ENCODE peak calls at places on chromosomes 7 and 10, in ten cellular contexts. One of them, this sample, is unnamed.

GRCh38 chr7:74183653-74184450 is 9.7 kb downstream of the EIF4H start:
- DNase-seq in erythroblast: peak; percentile 56
- DNase-seq in transverse colon: no peak
- DNase-seq in ovary: no peak
- DNase-seq in body of pancreas: no peak
- DNase-seq in NB4: peak; percentile 54
- DNase-seq in A549: peak; percentile 41
- DNase-seq in esophagus squamous epithelium: no peak
- DNase-seq in heart left ventricle: no peak
- DNase-seq in IMR-90: no peak
- DNase-seq in this sample: no peak

GRCh38 chr7:132443776-132444520 is 132.3 kb downstream of the PLXNA4 start:
- DNase-seq in erythroblast: no peak
- DNase-seq in transverse colon: no peak
- DNase-seq in ovary: no peak
- DNase-seq in body of pancreas: no peak
- DNase-seq in NB4: no peak
- DNase-seq in A549: no peak
- DNase-seq in esophagus squamous epithelium: no peak
- DNase-seq in heart left ventricle: no peak
- DNase-seq in IMR-90: no peak
- DNase-seq in this sample: no peak

GRCh38 chr10:68047554-68048327 is 27.3 kb downstream of the HERC4 start:
- DNase-seq in erythroblast: no peak
- DNase-seq in transverse colon: no peak
- DNase-seq in ovary: no peak
- DNase-seq in body of pancreas: no peak
- DNase-seq in NB4: no peak
- DNase-seq in A549: no peak
- DNase-seq in esophagus squamous epithelium: no peak
- DNase-seq in heart left ventricle: no peak
- DNase-seq in IMR-90: no peak
- DNase-seq in this sample: no peak

GRCh38 chr7:103866919-103867318 is 122.5 kb downstream of the RELN start:
- DNase-seq in erythroblast: no peak
- DNase-seq in transverse colon: no peak
- DNase-seq in ovary: no peak
- DNase-seq in body of pancreas: no peak
- DNase-seq in NB4: no peak
- DNase-seq in A549: no peak
- DNase-seq in esophagus squamous epithelium: no peak
- DNase-seq in heart left ventricle: no peak
- DNase-seq in IMR-90: no peak
- DNase-seq in this sample: no peak

GRCh38 chr7:27695096-27695495 is 32.4 kb upstream of the HIBADH start:
- DNase-seq in erythroblast: no peak
- DNase-seq in transverse colon: no peak
- DNase-seq in ovary: no peak
- DNase-seq in body of pancreas: no peak
- DNase-seq in NB4: no peak
- DNase-seq in A549: no peak
- DNase-seq in esophagus squamous epithelium: no peak
- DNase-seq in heart left ventricle: no peak
- DNase-seq in IMR-90: peak; percentile 85
- DNase-seq in this sample: no peak

GRCh38 chr7:22220947-22221346 is 136.0 kb downstream of the RAPGEF5 start:
- DNase-seq in erythroblast: no peak
- DNase-seq in transverse colon: no peak
- DNase-seq in ovary: no peak
- DNase-seq in body of pancreas: no peak
- DNase-seq in NB4: no peak
- DNase-seq in A549: no peak
- DNase-seq in esophagus squamous epithelium: no peak
- DNase-seq in heart left ventricle: no peak
- DNase-seq in IMR-90: no peak
- DNase-seq in this sample: no peak

GRCh38 chr7:91168766-91169518 is 95.3 kb upstream of the FZD1 start:
- DNase-seq in erythroblast: no peak
- DNase-seq in transverse colon: no peak
- DNase-seq in ovary: no peak
- DNase-seq in body of pancreas: no peak
- DNase-seq in NB4: no peak
- DNase-seq in A549: no peak
- DNase-seq in esophagus squamous epithelium: no peak
- DNase-seq in heart left ventricle: no peak
- DNase-seq in IMR-90: peak; percentile 68
- DNase-seq in this sample: no peak

GRCh38 chr10:71217266-71218045 is 5.1 kb downstream of the UNC5B start:
- DNase-seq in erythroblast: no peak
- DNase-seq in transverse colon: no peak
- DNase-seq in ovary: peak; percentile 42
- DNase-seq in body of pancreas: peak; percentile 47
- DNase-seq in NB4: no peak
- DNase-seq in A549: no peak
- DNase-seq in esophagus squamous epithelium: no peak
- DNase-seq in heart left ventricle: no peak
- DNase-seq in IMR-90: no peak
- DNase-seq in this sample: no peak

GRCh38 chr10:125377368-125377767 is 217.0 kb upstream of the CTBP2 start:
- DNase-seq in erythroblast: no peak
- DNase-seq in transverse colon: no peak
- DNase-seq in ovary: no peak
- DNase-seq in body of pancreas: no peak
- DNase-seq in NB4: peak; percentile 21
- DNase-seq in A549: no peak
- DNase-seq in esophagus squamous epithelium: no peak
- DNase-seq in heart left ventricle: no peak
- DNase-seq in IMR-90: no peak
- DNase-seq in this sample: no peak

GRCh38 chr7:141158562-141158961 is 84.7 kb downstream of the TMEM178B start:
- DNase-seq in erythroblast: no peak
- DNase-seq in transverse colon: peak; percentile 21
- DNase-seq in ovary: no peak
- DNase-seq in body of pancreas: peak; percentile 21
- DNase-seq in NB4: peak; percentile 60
- DNase-seq in A549: peak; percentile 18
- DNase-seq in esophagus squamous epithelium: no peak
- DNase-seq in heart left ventricle: peak; percentile 62
- DNase-seq in IMR-90: peak; percentile 94
- DNase-seq in this sample: peak; percentile 88

GRCh38 chr7:41170466-41170865 is 532.4 kb downstream of the INHBA start:
- DNase-seq in erythroblast: no peak
- DNase-seq in transverse colon: no peak
- DNase-seq in ovary: no peak
- DNase-seq in body of pancreas: no peak
- DNase-seq in NB4: no peak
- DNase-seq in A549: no peak
- DNase-seq in esophagus squamous epithelium: no peak
- DNase-seq in heart left ventricle: no peak
- DNase-seq in IMR-90: peak; percentile 20
- DNase-seq in this sample: no peak

DNA sequence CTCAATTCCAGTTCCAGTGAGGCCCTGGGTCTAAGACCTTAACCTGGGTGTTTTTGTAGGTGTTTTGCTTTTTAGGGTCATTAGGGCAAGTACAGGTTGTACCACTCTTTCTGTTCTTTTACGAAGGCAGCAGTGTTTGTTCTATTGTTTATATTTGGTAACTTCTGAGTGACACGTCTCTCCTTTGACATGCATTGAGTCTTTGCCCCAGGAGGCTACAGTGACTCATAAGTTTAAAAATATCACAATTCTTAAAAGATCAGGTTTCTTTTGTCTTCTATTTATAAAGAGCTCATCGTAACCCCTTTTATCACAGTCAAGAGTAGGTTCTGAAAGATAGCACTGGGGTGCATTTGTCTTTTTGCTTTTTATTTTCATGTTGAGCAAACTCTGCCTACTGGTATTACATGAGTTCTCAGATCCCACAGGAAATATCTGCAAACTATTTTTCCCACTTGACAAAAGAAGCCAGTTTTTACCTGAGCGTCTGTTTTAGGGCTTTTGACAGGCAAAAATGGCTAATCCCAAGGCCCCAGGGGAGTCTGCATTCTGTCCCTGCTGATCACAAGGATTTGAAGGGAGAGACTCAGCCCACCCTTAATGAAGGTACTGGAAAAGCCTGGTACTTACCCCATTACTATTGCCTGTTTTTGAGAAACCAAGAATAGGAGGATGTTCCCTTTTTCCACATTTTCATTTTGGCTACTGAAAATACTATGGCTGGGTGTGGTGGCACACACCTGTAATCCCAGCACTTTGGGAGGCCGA is 7.9 kb downstream of the NUDT13 start:
- DNase-seq in erythroblast: no peak
- DNase-seq in transverse colon: no peak
- DNase-seq in ovary: no peak
- DNase-seq in body of pancreas: no peak
- DNase-seq in NB4: peak; percentile 56
- DNase-seq in A549: no peak
- DNase-seq in esophagus squamous epithelium: no peak
- DNase-seq in heart left ventricle: no peak
- DNase-seq in IMR-90: peak; percentile 67
- DNase-seq in this sample: no peak
- TF ChIP-seq POLR2A in erythroblast: no peak
- TF ChIP-seq POLR2A in transverse colon: no peak
- TF ChIP-seq POLR2A in ovary: no peak
- TF ChIP-seq POLR2A in body of pancreas: no peak
- TF ChIP-seq POLR2A in NB4: no peak
- TF ChIP-seq POLR2A in A549: no peak
- TF ChIP-seq POLR2A in esophagus squamous epithelium: no peak
- TF ChIP-seq POLR2A in heart left ventricle: peak; percentile 28
- TF ChIP-seq POLR2A in IMR-90: no peak
- TF ChIP-seq POLR2A in this sample: no peak

DNA sequence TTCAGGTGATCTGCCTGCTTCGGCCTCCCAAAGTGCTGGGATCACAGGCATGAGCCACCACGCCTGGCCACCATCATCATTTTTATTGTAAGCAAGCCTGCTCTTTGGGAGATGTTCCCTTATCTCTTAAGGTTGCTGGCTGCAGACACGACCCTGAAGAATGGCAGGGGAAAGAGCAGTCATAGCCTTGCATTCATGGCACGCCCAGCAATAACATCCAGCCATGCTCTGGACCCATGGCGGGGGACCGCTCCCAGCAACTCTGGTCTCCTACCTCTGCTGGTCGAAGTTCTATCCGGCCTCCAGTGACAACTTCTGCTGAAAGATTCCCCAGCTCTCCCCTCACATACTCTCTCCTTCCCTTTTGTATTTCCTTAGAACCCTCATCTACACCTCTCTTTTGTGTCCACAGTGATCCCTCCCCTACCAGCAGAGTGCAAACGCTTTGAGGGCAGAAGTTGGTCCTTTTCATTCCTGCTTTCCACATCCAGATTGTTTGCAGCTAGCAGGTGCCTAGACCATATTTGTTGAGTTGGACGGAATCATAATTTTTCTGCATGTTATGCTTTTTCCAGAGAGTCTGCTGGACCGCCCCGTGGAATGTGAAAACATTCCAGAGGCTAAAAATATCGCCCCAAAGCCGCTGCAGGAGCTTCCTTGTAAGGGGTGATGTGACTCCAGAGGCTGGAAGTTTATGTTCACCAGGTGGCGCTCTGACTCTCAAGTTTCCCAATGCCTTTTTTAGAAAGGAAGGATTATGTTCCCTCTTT is 4.4 kb upstream of the MARVELD1 start:
- DNase-seq in erythroblast: peak; percentile 74
- DNase-seq in transverse colon: peak; percentile 81
- DNase-seq in ovary: peak; percentile 86
- DNase-seq in body of pancreas: peak; percentile 72
- DNase-seq in NB4: peak; percentile 78
- DNase-seq in A549: peak; percentile 57
- DNase-seq in esophagus squamous epithelium: no peak
- DNase-seq in heart left ventricle: peak; percentile 51
- DNase-seq in IMR-90: peak; percentile 88
- DNase-seq in this sample: peak; percentile 86
- TF ChIP-seq POLR2A in erythroblast: no peak
- TF ChIP-seq POLR2A in transverse colon: no peak
- TF ChIP-seq POLR2A in ovary: no peak
- TF ChIP-seq POLR2A in body of pancreas: no peak
- TF ChIP-seq POLR2A in NB4: no peak
- TF ChIP-seq POLR2A in A549: no peak
- TF ChIP-seq POLR2A in esophagus squamous epithelium: no peak
- TF ChIP-seq POLR2A in heart left ventricle: no peak
- TF ChIP-seq POLR2A in IMR-90: no peak
- TF ChIP-seq POLR2A in this sample: no peak

GRCh38 chr7:119969054-119969453 is 303.9 kb upstream of the KCND2 start:
- DNase-seq in erythroblast: no peak
- DNase-seq in transverse colon: no peak
- DNase-seq in ovary: no peak
- DNase-seq in body of pancreas: no peak
- DNase-seq in NB4: no peak
- DNase-seq in A549: no peak
- DNase-seq in esophagus squamous epithelium: no peak
- DNase-seq in heart left ventricle: no peak
- DNase-seq in IMR-90: no peak
- DNase-seq in this sample: no peak

GRCh38 chr7:119969763-119970162 is 303.2 kb upstream of the KCND2 start:
- DNase-seq in erythroblast: no peak
- DNase-seq in transverse colon: no peak
- DNase-seq in ovary: no peak
- DNase-seq in body of pancreas: no peak
- DNase-seq in NB4: no peak
- DNase-seq in A549: no peak
- DNase-seq in esophagus squamous epithelium: no peak
- DNase-seq in heart left ventricle: no peak
- DNase-seq in IMR-90: no peak
- DNase-seq in this sample: no peak

GRCh38 chr7:119974972-119975371 is 298.0 kb upstream of the KCND2 start:
- DNase-seq in erythroblast: no peak
- DNase-seq in transverse colon: no peak
- DNase-seq in ovary: no peak
- DNase-seq in body of pancreas: no peak
- DNase-seq in NB4: no peak
- DNase-seq in A549: no peak
- DNase-seq in esophagus squamous epithelium: no peak
- DNase-seq in heart left ventricle: no peak
- DNase-seq in IMR-90: no peak
- DNase-seq in this sample: no peak
- TF ChIP-seq POLR2A in erythroblast: no peak
- TF ChIP-seq POLR2A in transverse colon: no peak
- TF ChIP-seq POLR2A in ovary: no peak
- TF ChIP-seq POLR2A in body of pancreas: no peak
- TF ChIP-seq POLR2A in NB4: no peak
- TF ChIP-seq POLR2A in A549: no peak
- TF ChIP-seq POLR2A in esophagus squamous epithelium: no peak
- TF ChIP-seq POLR2A in heart left ventricle: no peak
- TF ChIP-seq POLR2A in IMR-90: no peak
- TF ChIP-seq POLR2A in this sample: no peak

GRCh38 chr7:72544486-72544885 is 132.3 kb upstream of the CALN1 start:
- DNase-seq in erythroblast: no peak
- DNase-seq in transverse colon: no peak
- DNase-seq in ovary: no peak
- DNase-seq in body of pancreas: no peak
- DNase-seq in NB4: no peak
- DNase-seq in A549: no peak
- DNase-seq in esophagus squamous epithelium: no peak
- DNase-seq in heart left ventricle: no peak
- DNase-seq in IMR-90: no peak
- DNase-seq in this sample: no peak

GRCh38 chr7:72540923-72541322 is 128.8 kb upstream of the CALN1 start:
- DNase-seq in erythroblast: no peak
- DNase-seq in transverse colon: no peak
- DNase-seq in ovary: no peak
- DNase-seq in body of pancreas: no peak
- DNase-seq in NB4: no peak
- DNase-seq in A549: no peak
- DNase-seq in esophagus squamous epithelium: no peak
- DNase-seq in heart left ventricle: no peak
- DNase-seq in IMR-90: no peak
- DNase-seq in this sample: no peak

GRCh38 chr7:72546586-72546985 is 134.4 kb upstream of the CALN1 start:
- DNase-seq in erythroblast: no peak
- DNase-seq in transverse colon: no peak
- DNase-seq in ovary: no peak
- DNase-seq in body of pancreas: no peak
- DNase-seq in NB4: no peak
- DNase-seq in A549: no peak
- DNase-seq in esophagus squamous epithelium: no peak
- DNase-seq in heart left ventricle: no peak
- DNase-seq in IMR-90: no peak
- DNase-seq in this sample: no peak
- TF ChIP-seq POLR2A in erythroblast: no peak
- TF ChIP-seq POLR2A in transverse colon: no peak
- TF ChIP-seq POLR2A in ovary: no peak
- TF ChIP-seq POLR2A in body of pancreas: no peak
- TF ChIP-seq POLR2A in NB4: no peak
- TF ChIP-seq POLR2A in A549: no peak
- TF ChIP-seq POLR2A in esophagus squamous epithelium: no peak
- TF ChIP-seq POLR2A in heart left ventricle: no peak
- TF ChIP-seq POLR2A in IMR-90: no peak
- TF ChIP-seq POLR2A in this sample: no peak